ENCODE peak calls at places on chromosomes 3 and 15, in four cellular contexts. H is stimulated activated CD4-positive, alpha-beta T cell treated with anti-CD3 and anti-CD28 coated beads, Interleukin-4, amount 100 ng/mL, for 1 hour; E is CD4-positive, CD25-positive, alpha-beta regulatory T cell; U is HCT116. Q is an unnamed sample.

GRCh38 chr3:139601191-139601961 is 61.8 kb upstream of the RBP1 start:
- DNase-seq in H (no peak), E (no peak), U (no peak), Q (no peak)

GRCh38 chr15:64911317-64912186 is at the start of gene ANKDD1A:
- DNase-seq in H (peak; percentile 49), E (no peak), U (peak; percentile 26), Q (peak; percentile 51)

GRCh38 chr3:126394179-126394976 is at the start of gene CFAP100:
- DNase-seq in H (no peak), E (no peak), U (no peak), Q (no peak)

GRCh38 chr15:95872366-95872771 is 458.1 kb upstream of the NR2F2 start:
- DNase-seq in H (no peak), E (no peak), U (no peak), Q (no peak)

GRCh38 chr15:39313467-39313866 is 267.4 kb upstream of the THBS1 start:
- DNase-seq in H (no peak), E (no peak), U (no peak), Q (no peak)

GRCh38 chr3:159787191-159787590 is 201.4 kb upstream of the IL12A start:
- DNase-seq in H (no peak), E (no peak), U (peak; percentile 82), Q (peak; percentile 90)

GRCh38 chr15:57213783-57214366 is 162.4 kb upstream of the CGNL1 start:
- DNase-seq in H (no peak), E (peak; percentile 22), U (peak; percentile 21), Q (peak; percentile 63)

GRCh38 chr3:142735462-142735861 is 11.6 kb downstream of the TRPC1 start:
- DNase-seq in H (no peak), E (no peak), U (no peak), Q (no peak)

GRCh38 chr3:132773071-132773619 is 50.9 kb upstream of the NPHP3 start:
- DNase-seq in H (no peak), E (no peak), U (no peak), Q (no peak)

GRCh38 chr3:124814620-124815421 is 72.3 kb downstream of the ITGB5 start:
- DNase-seq in H (no peak), E (no peak), U (no peak), Q (peak; percentile 70)

GRCh38 chr15:84749111-84749991 is 959 bp downstream of the ZNF592 start:
- DNase-seq in H (peak; percentile 32), E (peak; percentile 42), U (no peak), Q (peak; percentile 16)